ENCODE peak calls at places on chromosomes 5 and 9, in seven cellular contexts. Q is sigmoid colon, O is cardiac fibroblast, T is transverse colon, M is AG09309, H is cardiac muscle cell, R is dorsolateral prefrontal cortex. V is an unnamed sample.

GRCh38 chr9:72749276-72749675 is 203.6 kb downstream of the ALDH1A1 start:
- DNase-seq in T (peak), O (no peak), R (no peak), H (no peak), M (no peak), Q (no peak), V (no peak)

GRCh38 chr9:99057665-99058625 is 47.0 kb upstream of the TGFBR1 start:
- DNase-seq in T (peak), H (peak), R (no peak), M (peak), O (peak), Q (no peak), V (peak)

GRCh38 chr5:66554211-66554610 is 42.0 kb upstream of the MAST4 start:
- DNase-seq in T (peak), R (no peak), O (peak), Q (no peak), M (no peak), H (peak), V (peak)

GRCh38 chr5:39714036-39714698 is 289.4 kb upstream of the DAB2 start:
- DNase-seq in Q (no peak), R (no peak), H (peak), O (peak), M (peak), T (peak), V (peak)

GRCh38 chr5:147688965-147689364 is 93.6 kb downstream of the JAKMIP2 start:
- DNase-seq in T (peak), H (peak), M (no peak), Q (peak), R (no peak), O (peak), V (peak)

GRCh38 chr5:11050596-11051304 is 289.7 kb upstream of the DAP start:
- DNase-seq in H (no peak), R (no peak), Q (no peak), O (no peak), T (no peak), M (no peak), V (no peak)

GRCh38 chr5:36887532-36887931 is 11.0 kb downstream of the NIPBL start:
- DNase-seq in R (no peak), H (no peak), T (no peak), M (no peak), O (no peak), Q (no peak), V (no peak)

GRCh38 chr5:746258-746761 is 38.2 kb downstream of the ZDHHC11B start:
- DNase-seq in T (no peak), M (no peak), O (no peak), H (no peak), R (peak), Q (no peak), V (no peak)

GRCh38 chr5:124402144-124402581 is 344.3 kb downstream of the ZNF608 start:
- DNase-seq in H (peak), M (peak), R (peak), O (peak), Q (no peak), T (peak), V (peak)

GRCh38 chr9:37550781-37551180 is 25.4 kb downstream of the FBXO10 start:
- DNase-seq in T (no peak), Q (no peak), M (peak), H (peak), R (no peak), O (no peak), V (peak)

GRCh38 chr5:115843444-115844130 is 1.9 kb downstream of the AP3S1 start:
- DNase-seq in R (no peak), H (no peak), M (no peak), Q (no peak), T (no peak), O (no peak), V (no peak)

GRCh38 chr5:115841382-115842088 is at the start of the genes AP3S1 and ATG12:
- DNase-seq in R (peak), T (peak), Q (peak), M (peak), H (peak), O (peak), V (peak)

GRCh38 chr5:115842952-115843351 is 1.2 kb downstream of the AP3S1 start:
- DNase-seq in O (no peak), R (no peak), Q (no peak), T (no peak), H (no peak), M (no peak), V (no peak)

GRCh38 chr5:115840825-115841224 is 540 bp downstream of the ATG12 start:
- DNase-seq in T (no peak), R (no peak), Q (no peak), M (no peak), O (no peak), H (no peak), V (no peak)

DNA sequence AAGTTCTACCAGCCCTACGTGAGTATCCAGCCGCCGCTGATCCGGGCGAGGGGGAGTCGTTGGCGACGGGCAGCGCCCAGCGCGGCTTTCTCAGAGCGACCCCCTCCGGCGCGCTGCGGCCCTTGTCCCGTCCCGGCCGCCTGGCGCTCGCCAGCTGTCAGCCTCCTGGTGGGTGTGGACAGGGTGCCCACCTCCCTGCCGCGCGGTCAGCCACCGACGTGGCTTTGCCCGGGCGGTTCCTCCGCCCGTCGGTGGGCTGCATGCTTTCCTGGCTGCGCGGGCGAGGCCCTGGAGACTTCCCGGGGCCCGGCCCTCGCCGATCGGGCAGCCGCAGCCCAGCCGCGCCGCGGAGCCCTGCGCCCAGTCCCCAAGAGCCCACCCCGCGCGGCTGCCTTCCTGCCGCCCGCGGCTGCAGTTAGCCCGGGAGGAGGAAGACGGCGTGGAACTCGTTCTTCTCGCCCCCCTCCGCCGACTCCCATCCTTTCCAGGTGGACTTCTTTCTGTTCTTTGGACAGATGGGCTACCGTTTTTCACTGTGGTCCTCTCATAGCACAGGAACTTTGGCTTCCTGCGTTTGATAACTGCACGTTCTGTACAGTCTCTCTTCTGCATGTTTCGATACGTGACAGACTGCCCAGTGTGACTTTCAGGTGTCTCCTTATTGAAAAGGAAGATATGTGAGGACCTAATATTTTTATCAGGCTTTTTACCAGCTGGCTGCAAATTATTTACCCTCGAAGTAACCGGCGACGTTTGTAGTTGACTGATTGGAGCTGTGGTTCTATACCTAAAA is 550 bp downstream of the AP3S1 start:
- DNase-seq in M (no peak), T (no peak), Q (no peak), H (no peak), R (no peak), O (no peak), V (no peak)
- TF ChIP-seq CTCF in M (peak), T (peak), Q (no peak), H (peak), R (no peak), O (no peak), V (no peak)

GRCh38 chr9:131758972-131759647 is 19.2 kb upstream of the RAPGEF1 start:
- DNase-seq in O (no peak), Q (no peak), H (no peak), R (no peak), M (no peak), T (no peak), V (no peak)
- H3K4me3 ChIP-seq in O (no peak), Q (no peak), H (no peak), R (no peak), M (no peak), T (no peak), V (no peak)

DNA sequence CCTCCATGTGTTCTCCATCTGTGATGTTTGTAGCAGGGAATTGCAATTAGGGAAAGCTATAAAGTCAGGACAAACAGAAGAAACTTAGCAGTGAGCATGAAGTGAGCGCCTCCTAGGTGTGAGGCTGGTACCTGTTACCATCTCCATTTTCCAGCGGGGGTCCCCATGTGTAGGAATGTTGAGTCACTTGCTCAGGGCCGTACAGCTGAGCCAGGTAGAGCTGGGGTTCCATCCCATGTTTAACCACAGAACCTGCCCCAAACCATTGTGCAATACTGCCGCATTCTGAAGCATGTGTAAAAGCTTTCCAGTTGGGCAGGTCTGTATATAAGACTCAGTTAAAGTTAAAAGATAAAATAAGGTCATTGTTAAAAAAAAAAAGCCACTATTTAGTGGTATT is 62.7 kb downstream of the NDFIP1 start:
- DNase-seq in Q (no peak), T (no peak), M (no peak), H (no peak), O (no peak), R (no peak), V (no peak)
- TF ChIP-seq CTCF in Q (no peak), T (no peak), M (no peak), H (no peak), O (no peak), R (no peak), V (no peak)

GRCh38 chr9:134406366-134407122 is 80.3 kb downstream of the RXRA start:
- DNase-seq in Q (no peak), O (no peak), M (no peak), R (peak), H (no peak), T (no peak), V (no peak)

GRCh38 chr9:134408939-134409737 is 82.9 kb downstream of the RXRA start:
- DNase-seq in Q (no peak), O (no peak), R (no peak), H (no peak), M (no peak), T (no peak), V (no peak)

GRCh38 chr9:134408389-134408788 is 82.1 kb downstream of the RXRA start:
- DNase-seq in O (no peak), H (no peak), M (no peak), R (no peak), T (no peak), Q (no peak), V (no peak)

GRCh38 chr9:134405527-134405926 is 79.3 kb downstream of the RXRA start:
- DNase-seq in H (no peak), M (no peak), T (no peak), R (no peak), Q (no peak), O (no peak), V (no peak)

GRCh38 chr9:134407123-134407779 is 81.0 kb downstream of the RXRA start:
- DNase-seq in H (peak), M (peak), R (peak), Q (peak), O (peak), T (peak), V (peak)
- H3K4me3 ChIP-seq in H (no peak), M (peak), R (peak), Q (peak), O (no peak), T (no peak), V (peak)

GRCh38 chr9:121714075-121714705 is 62.8 kb downstream of the DAB2IP start:
- DNase-seq in R (no peak), Q (no peak), H (no peak), T (no peak), O (no peak), M (no peak), V (no peak)
- TF ChIP-seq CTCF in R (no peak), Q (no peak), H (no peak), T (peak), O (no peak), M (no peak), V (no peak)

GRCh38 chr9:136900556-136900955 is 14.2 kb downstream of the TRAF2 start:
- DNase-seq in O (no peak), H (no peak), Q (no peak), R (no peak), M (no peak), T (no peak), V (no peak)

GRCh38 chr9:136902259-136902821 is 16.0 kb downstream of the TRAF2 start:
- DNase-seq in R (no peak), M (peak), H (peak), Q (peak), O (peak), T (peak), V (peak)

GRCh38 chr9:136900988-136901515 is 14.7 kb downstream of the TRAF2 start:
- DNase-seq in M (no peak), R (no peak), Q (no peak), O (no peak), T (no peak), H (no peak), V (peak)

GRCh38 chr9:136903041-136903554 is 16.8 kb downstream of the TRAF2 start:
- DNase-seq in H (no peak), M (no peak), R (no peak), Q (no peak), T (no peak), O (no peak), V (no peak)

DNA sequence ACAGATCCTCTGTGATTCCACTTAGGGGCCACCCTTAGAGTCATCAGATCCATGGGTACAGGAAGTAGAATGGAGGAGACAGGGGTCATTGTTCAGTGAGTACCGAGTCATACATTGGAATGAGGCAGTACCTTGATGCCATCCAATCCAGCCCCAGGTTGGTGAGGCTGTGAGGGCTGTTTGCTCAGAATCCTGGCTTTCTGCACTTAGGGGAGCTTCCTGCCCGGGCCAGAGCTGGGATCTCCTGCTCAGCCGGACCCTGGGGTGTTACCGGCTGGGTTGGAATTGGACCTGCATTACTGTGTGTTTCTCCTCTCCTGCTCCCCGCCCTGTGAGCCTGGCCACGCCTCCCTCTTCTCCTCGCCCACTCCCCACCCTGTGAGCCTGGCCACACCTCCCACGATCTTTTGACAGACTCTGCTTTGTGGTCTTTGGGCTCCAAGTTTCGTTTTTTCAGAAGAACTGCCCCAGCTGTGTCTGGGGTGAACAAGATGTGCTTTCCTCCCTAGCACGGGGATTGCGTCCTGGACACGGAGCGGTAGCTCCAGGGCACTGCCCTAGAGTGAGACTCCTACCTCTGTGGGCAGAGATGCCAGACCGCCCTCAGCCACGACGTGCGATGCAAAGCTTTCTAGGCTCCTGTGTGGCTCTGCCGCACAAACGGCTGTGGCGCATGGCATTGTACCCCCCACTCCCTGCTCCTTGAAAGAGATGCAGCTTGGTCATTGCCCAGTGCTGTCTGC is 15.4 kb downstream of the TRAF2 start:
- DNase-seq in O (no peak), R (no peak), M (no peak), H (no peak), T (peak), Q (no peak), V (peak)
- H3K4me3 ChIP-seq in O (no peak), R (no peak), M (no peak), H (no peak), T (no peak), Q (peak), V (no peak)

DNA sequence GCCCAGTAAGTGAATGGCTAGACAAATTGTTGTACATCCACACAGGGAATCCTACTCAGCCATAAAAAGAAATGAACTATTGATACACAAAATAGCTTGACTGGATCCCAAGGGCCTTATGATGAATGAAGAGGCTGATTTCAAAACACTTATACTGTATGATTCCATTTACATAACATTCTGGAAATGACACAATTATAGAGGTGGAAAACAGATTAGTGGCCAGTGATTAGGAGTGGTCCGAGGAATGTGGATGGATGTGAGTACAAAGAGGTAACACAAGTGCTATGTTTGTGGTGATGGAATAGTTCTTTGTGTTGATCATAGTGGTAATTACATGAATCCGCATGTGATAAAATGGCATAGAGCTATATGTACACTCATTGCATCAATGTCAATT is 4.7 kb upstream of the UBLCP1 start:
- DNase-seq in M (no peak), H (no peak), T (no peak), Q (no peak), R (no peak), O (no peak), V (no peak)
- TF ChIP-seq CTCF in M (no peak), H (no peak), T (no peak), Q (no peak), R (no peak), O (no peak), V (no peak)

DNA sequence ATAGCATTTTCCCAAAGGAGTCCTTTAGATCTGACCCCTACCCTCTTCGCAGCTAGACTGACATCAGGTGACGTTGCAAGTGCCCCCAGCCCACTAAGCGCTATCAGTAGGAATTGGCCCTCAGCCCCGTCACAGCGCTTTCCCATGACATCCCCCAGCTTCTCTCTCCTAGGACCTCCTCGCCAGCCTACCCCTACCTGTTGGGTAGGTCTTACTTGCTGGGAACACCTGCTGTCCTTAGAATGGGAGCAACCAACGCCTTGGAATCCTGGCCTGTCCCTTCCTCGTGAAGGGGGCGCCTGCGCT is 589 bp upstream of the PIP5K1B start:
- DNase-seq in O (no peak), H (no peak), T (no peak), Q (peak), R (no peak), M (no peak), V (no peak)
- H3K4me3 ChIP-seq in O (peak), H (peak), T (peak), Q (peak), R (peak), M (no peak), V (no peak)